ENCODE peak calls at places on chromosome 12, in nine cellular contexts. R is psoas muscle, Z is IMR-90, Q is dorsolateral prefrontal cortex, A is brain microvascular endothelial cell, X is kidney, G is tibial artery, B is lower leg skin, V is BJ. L is an unnamed sample.

GRCh38 chr12:93962336-93962735 is 186.0 kb upstream of the PLXNC1 start:
- DNase-seq in R (no peak), Z (no peak), Q (no peak), A (no peak), X (no peak), G (no peak), B (no peak), V (no peak), L (no peak)

GRCh38 chr12:13234045-13234641 is 37.6 kb downstream of the EMP1 start:
- DNase-seq in R (no peak), Z (peak), Q (no peak), A (peak), X (no peak), G (no peak), B (no peak), V (no peak), L (no peak)

GRCh38 chr12:102095677-102096263 is 24.1 kb downstream of the NUP37 start:
- DNase-seq in R (no peak), Z (peak), Q (no peak), A (peak), X (no peak), G (no peak), B (no peak), V (no peak), L (no peak)

GRCh38 chr12:46490635-46491034 is 118.1 kb upstream of the SLC38A2 start:
- DNase-seq in R (no peak), Z (peak), Q (no peak), A (no peak), X (no peak), G (no peak), B (no peak), V (no peak), L (no peak)

GRCh38 chr12:49301759-49302158 is 6.8 kb downstream of the PRPH start:
- DNase-seq in R (no peak), Z (no peak), Q (no peak), A (no peak), X (no peak), G (peak), B (no peak), V (no peak), L (no peak)

GRCh38 chr12:111248981-111249380 is 119.9 kb downstream of the PHETA1 start:
- DNase-seq in R (no peak), Z (no peak), Q (no peak), A (no peak), X (no peak), G (no peak), B (no peak), V (no peak), L (no peak)

GRCh38 chr12:61870658-61871559 is 389.3 kb upstream of the USP15 start:
- DNase-seq in R (no peak), Z (no peak), Q (no peak), A (no peak), X (no peak), G (no peak), B (no peak), V (no peak), L (no peak)

GRCh38 chr12:6852651-6853354 is 853 bp downstream of the USP5 start:
- DNase-seq in R (no peak), Z (peak), Q (peak), A (peak), X (peak), G (peak), B (no peak), V (no peak), L (no peak)

GRCh38 chr12:115430636-115431035 is 746.7 kb upstream of the TBX3 start:
- DNase-seq in R (no peak), Z (no peak), Q (no peak), A (no peak), X (no peak), G (no peak), B (no peak), V (no peak), L (no peak)

GRCh38 chr12:38456769-38457168 is 140.2 kb downstream of the ALG10B start:
- DNase-seq in R (no peak), Z (no peak), Q (no peak), A (no peak), X (no peak), G (no peak), B (no peak), V (no peak), L (no peak)

GRCh38 chr12:3933074-3933818 is 60.0 kb upstream of the PARP11 start:
- DNase-seq in R (no peak), Z (no peak), Q (no peak), A (no peak), X (no peak), G (no peak), B (no peak), V (no peak), L (no peak)

GRCh38 chr12:39186744-39187143 is 256.2 kb downstream of the KIF21A start:
- DNase-seq in R (no peak), Z (no peak), Q (no peak), A (no peak), X (no peak), G (no peak), B (no peak), V (no peak), L (no peak)

GRCh38 chr12:11580125-11580751 is 69.2 kb upstream of the ETV6 start:
- DNase-seq in R (no peak), Z (peak), Q (no peak), A (peak), X (no peak), G (peak), B (no peak), V (peak), L (no peak)

GRCh38 chr12:40105265-40105514 is 691 bp downstream of the SLC2A13 start:
- DNase-seq in R (no peak), Z (no peak), Q (peak), A (peak), X (peak), G (peak), B (peak), V (no peak), L (no peak)

GRCh38 chr12:49643961-49644619 is 20.7 kb downstream of the PRPF40B start:
- DNase-seq in R (no peak), Z (no peak), Q (no peak), A (no peak), X (peak), G (no peak), B (no peak), V (no peak), L (no peak)

GRCh38 chr12:93020225-93020997 is 91.3 kb upstream of the EEA1 start:
- DNase-seq in R (no peak), Z (no peak), Q (no peak), A (no peak), X (no peak), G (no peak), B (no peak), V (no peak), L (no peak)

GRCh38 chr12:44968960-44969359 is 81.9 kb downstream of the DBX2 start:
- DNase-seq in R (no peak), Z (no peak), Q (no peak), A (no peak), X (no peak), G (no peak), B (no peak), V (no peak), L (no peak)

GRCh38 chr12:47989023-47989417 is 15.3 kb downstream of the COL2A1 start:
- DNase-seq in R (no peak), Z (no peak), Q (peak), A (no peak), X (peak), G (peak), B (peak), V (no peak), L (no peak)

GRCh38 chr12:116718578-116719454 is 19.1 kb downstream of the SPRING1 start:
- DNase-seq in R (no peak), Z (peak), Q (no peak), A (no peak), X (no peak), G (no peak), B (no peak), V (no peak), L (no peak)

GRCh38 chr12:66066071-66066928 is 64.2 kb downstream of the LLPH start:
- DNase-seq in R (no peak), Z (peak), Q (no peak), A (peak), X (no peak), G (no peak), B (no peak), V (no peak), L (no peak)

GRCh38 chr12:103882861-103883596 is 42.0 kb upstream of the NT5DC3 start:
- DNase-seq in R (no peak), Z (no peak), Q (no peak), A (no peak), X (no peak), G (no peak), B (no peak), V (no peak), L (no peak)

GRCh38 chr12:103886398-103886797 is 43.8 kb upstream of the HSP90B1 start:
- DNase-seq in R (no peak), Z (no peak), Q (no peak), A (no peak), X (no peak), G (no peak), B (no peak), V (no peak), L (no peak)

GRCh38 chr12:103887738-103888137 is 42.5 kb upstream of the HSP90B1 start:
- DNase-seq in R (no peak), Z (peak), Q (no peak), A (no peak), X (no peak), G (no peak), B (no peak), V (no peak), L (no peak)

GRCh38 chr12:103881261-103881660 is 40.2 kb upstream of the NT5DC3 start:
- DNase-seq in R (no peak), Z (no peak), Q (no peak), A (no peak), X (no peak), G (no peak), B (no peak), V (no peak), L (no peak)

GRCh38 chr12:103884316-103884715 is 43.3 kb upstream of the NT5DC3 start:
- DNase-seq in R (no peak), Z (peak), Q (no peak), A (peak), X (no peak), G (no peak), B (no peak), V (no peak), L (no peak)
- TF ChIP-seq CTCF in R (peak), Z (peak), Q (peak), A (peak), X (peak), G (peak), B (no peak), V (peak), L (peak)

GRCh38 chr12:110102255-110102654 is 21.9 kb upstream of the IFT81 start:
- DNase-seq in R (peak), Z (peak), Q (peak), A (peak), X (no peak), G (no peak), B (no peak), V (no peak), L (no peak)
- TF ChIP-seq CTCF in R (peak), Z (peak), Q (peak), A (peak), X (no peak), G (peak), B (no peak), V (peak), L (peak)

GRCh38 chr12:67929373-67929772 is 59.9 kb upstream of the IFNG-AS1 start:
- DNase-seq in R (no peak), Z (no peak), Q (no peak), A (no peak), X (no peak), G (no peak), B (no peak), V (no peak), L (no peak)
- TF ChIP-seq CTCF in R (no peak), Z (no peak), Q (no peak), A (no peak), X (no peak), G (no peak), B (no peak), V (no peak), L (no peak)

DNA sequence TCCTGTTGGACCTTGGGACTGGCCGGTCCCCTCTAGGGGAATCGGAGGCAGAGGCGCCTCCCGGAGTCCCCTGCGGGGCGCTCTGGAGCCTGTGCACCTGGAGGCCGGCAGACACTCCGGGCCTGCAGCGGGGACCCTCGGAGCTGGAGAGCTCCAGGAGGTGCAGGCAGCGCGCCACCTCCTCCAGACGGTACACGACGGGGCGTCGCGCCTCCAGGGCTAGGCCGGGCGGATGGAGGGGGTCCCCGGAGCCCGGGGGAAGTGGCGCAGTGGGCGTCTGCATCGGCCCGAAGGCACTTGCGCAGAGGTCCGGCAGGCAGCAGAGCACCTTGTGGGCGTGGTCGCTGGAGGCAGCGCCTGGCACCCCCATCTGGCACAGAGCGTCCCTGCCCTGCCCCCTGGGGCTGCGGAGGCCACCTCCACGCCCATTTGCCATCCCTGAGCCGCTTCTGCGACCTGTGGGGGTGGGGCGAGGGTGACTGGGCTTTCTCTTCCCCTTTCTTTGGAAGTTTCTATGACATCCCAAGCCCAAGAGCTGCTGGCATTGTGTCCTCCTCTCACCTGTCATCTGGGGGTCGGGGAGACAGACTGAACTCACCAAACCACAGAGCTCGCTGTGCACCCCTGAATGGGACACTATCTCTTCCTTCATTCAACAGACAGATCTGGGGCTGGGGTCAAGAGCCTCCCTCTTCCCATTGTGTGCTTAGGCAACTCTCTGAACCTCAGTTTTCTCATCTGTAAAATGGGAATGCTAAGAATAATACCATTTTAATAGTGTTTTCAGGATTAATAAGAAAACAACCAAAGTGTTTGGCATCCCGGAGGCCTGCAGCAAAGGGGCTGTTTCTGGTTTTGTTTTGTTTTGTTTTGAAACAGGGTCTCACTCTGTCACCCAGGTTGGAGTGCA is 37.5 kb upstream of the CORO1C start:
- DNase-seq in R (peak), Z (no peak), Q (no peak), A (no peak), X (peak), G (peak), B (peak), V (no peak), L (peak)
- TF ChIP-seq CTCF in R (no peak), Z (no peak), Q (no peak), A (no peak), X (no peak), G (no peak), B (no peak), V (no peak), L (peak)

DNA sequence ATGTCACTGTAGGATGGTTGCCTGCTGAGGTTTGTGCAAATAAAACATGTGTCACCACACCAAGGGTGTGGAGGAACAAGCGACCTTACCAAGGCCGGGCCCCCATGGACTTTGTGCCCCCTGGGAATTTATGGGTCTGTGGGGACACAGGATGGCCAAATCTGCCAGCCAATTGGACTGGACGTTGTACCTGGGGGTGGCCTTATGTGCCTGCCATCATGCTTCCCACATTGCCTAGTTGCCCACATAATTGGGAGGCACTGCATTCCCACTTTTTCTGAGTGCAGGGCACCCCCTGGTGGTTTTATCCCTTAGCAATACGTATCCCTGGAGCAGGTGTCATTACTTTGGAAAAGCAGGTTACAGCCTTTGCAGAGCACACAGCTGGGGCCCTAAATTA is 92.6 kb upstream of the TMPO start:
- DNase-seq in R (no peak), Z (no peak), Q (no peak), A (no peak), X (no peak), G (no peak), B (no peak), V (no peak), L (no peak)
- TF ChIP-seq CTCF in R (no peak), Z (peak), Q (no peak), A (peak), X (peak), G (no peak), B (no peak), V (peak), L (no peak)

GRCh38 chr12:132600048-132601032 is 10.0 kb downstream of the LRCOL1 start:
- DNase-seq in R (peak), Z (peak), Q (peak), A (peak), X (peak), G (peak), B (no peak), V (no peak), L (no peak)
- TF ChIP-seq CTCF in R (peak), Z (peak), Q (peak), A (peak), X (peak), G (peak), B (no peak), V (peak), L (peak)

DNA sequence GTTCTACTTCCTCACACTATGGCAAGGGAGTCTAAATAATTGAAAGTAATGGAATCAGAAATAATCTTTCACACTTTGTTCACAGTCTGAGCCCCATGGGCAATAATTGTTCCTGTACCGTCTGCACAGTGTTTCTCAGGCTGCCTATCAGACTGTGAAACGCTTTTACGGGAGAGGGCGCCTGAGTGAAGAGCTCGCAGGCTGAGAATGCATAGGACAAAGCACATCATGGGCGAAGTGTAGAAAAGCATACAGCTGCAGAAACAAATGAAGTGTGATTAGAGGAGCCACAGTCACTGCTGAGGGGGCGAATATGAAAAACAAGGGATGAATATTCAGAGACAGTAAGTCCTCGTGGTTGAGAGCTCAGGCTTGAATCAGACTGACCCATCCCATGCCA is 438.3 kb upstream of the DCN start:
- DNase-seq in R (no peak), Z (peak), Q (peak), A (no peak), X (no peak), G (no peak), B (no peak), V (no peak), L (no peak)
- TF ChIP-seq CTCF in R (no peak), Z (no peak), Q (peak), A (peak), X (no peak), G (no peak), B (no peak), V (no peak), L (no peak)